ENCODE peak calls at places on chromosome 17, in nine cellular contexts. Z is ovary, R is tibial nerve, W is A673, X is hepatocyte, K is upper lobe of right lung, B is cardiac muscle cell, S is psoas muscle, H is gastrocnemius medialis. C is an unnamed sample.

GRCh38 chr17:41003926-41004325 is 4.2 kb upstream of the KRTAP3-2 start:
- DNase-seq in H (no peak), R (no peak), S (no peak), Z (no peak), X (no peak), K (no peak), W (no peak), B (no peak), C (no peak)

GRCh38 chr17:80307994-80308671 is 47.5 kb downstream of the RNF213 start:
- DNase-seq in S (no peak), X (no peak), W (no peak), Z (no peak), B (no peak), K (peak; percentile 20), H (no peak), R (no peak), C (no peak)

GRCh38 chr17:60615840-60616239 is 15.8 kb downstream of the PPM1D start:
- DNase-seq in K (no peak), R (no peak), S (no peak), Z (no peak), H (no peak), B (no peak), X (no peak), W (no peak), C (no peak)

GRCh38 chr17:7413346-7413985 is 5.8 kb downstream of the NLGN2 start:
- DNase-seq in X (no peak), B (no peak), W (no peak), K (no peak), Z (no peak), S (peak; percentile 46), H (no peak), R (no peak), C (no peak)

GRCh38 chr17:66255112-66255511 is 25.9 kb upstream of the APOH start:
- DNase-seq in K (no peak), W (peak; percentile 85), S (no peak), R (peak; percentile 60), Z (peak; percentile 20), H (no peak), B (peak; percentile 73), X (peak; percentile 76), C (peak; percentile 57)

GRCh38 chr17:28385037-28385797 is 13.7 kb downstream of the SARM1 start:
- DNase-seq in H (no peak), B (no peak), K (peak; percentile 75), W (no peak), Z (no peak), R (no peak), S (peak; percentile 43), X (peak; percentile 26), C (no peak)

GRCh38 chr17:14417336-14417735 is 116.5 kb downstream of the HS3ST3B1 start:
- DNase-seq in K (no peak), B (no peak), W (no peak), S (no peak), Z (no peak), R (no peak), H (no peak), X (no peak), C (no peak)

GRCh38 chr17:68035131-68035522 is 408 bp upstream of the KPNA2 start:
- DNase-seq in W (peak; percentile 98), Z (peak; percentile 90), H (peak; percentile 90), R (peak; percentile 80), B (peak; percentile 97), X (peak; percentile 97), S (peak; percentile 96), K (peak; percentile 97), C (peak; percentile 96)

GRCh38 chr17:17818088-17818526 is 18.7 kb downstream of the SREBF1 start:
- DNase-seq in X (no peak), K (peak; percentile 78), Z (no peak), H (peak; percentile 57), S (no peak), W (no peak), R (no peak), B (peak; percentile 60), C (peak; percentile 56)

GRCh38 chr17:72510454-72511016 is 389.7 kb downstream of the SOX9 start:
- DNase-seq in S (no peak), K (no peak), B (no peak), H (no peak), R (no peak), X (no peak), Z (no peak), W (no peak), C (no peak)

GRCh38 chr17:68033636-68034451 is 1.7 kb upstream of the KPNA2 start:
- DNase-seq in W (peak; percentile 58), S (no peak), H (no peak), B (peak; percentile 85), X (peak; percentile 29), Z (no peak), R (no peak), K (no peak), C (no peak)

GRCh38 chr17:39716073-39716818 is 14.1 kb downstream of the MIEN1 start:
- DNase-seq in R (no peak), Z (no peak), B (no peak), W (no peak), H (no peak), S (no peak), X (no peak), K (no peak), C (no peak)

DNA sequence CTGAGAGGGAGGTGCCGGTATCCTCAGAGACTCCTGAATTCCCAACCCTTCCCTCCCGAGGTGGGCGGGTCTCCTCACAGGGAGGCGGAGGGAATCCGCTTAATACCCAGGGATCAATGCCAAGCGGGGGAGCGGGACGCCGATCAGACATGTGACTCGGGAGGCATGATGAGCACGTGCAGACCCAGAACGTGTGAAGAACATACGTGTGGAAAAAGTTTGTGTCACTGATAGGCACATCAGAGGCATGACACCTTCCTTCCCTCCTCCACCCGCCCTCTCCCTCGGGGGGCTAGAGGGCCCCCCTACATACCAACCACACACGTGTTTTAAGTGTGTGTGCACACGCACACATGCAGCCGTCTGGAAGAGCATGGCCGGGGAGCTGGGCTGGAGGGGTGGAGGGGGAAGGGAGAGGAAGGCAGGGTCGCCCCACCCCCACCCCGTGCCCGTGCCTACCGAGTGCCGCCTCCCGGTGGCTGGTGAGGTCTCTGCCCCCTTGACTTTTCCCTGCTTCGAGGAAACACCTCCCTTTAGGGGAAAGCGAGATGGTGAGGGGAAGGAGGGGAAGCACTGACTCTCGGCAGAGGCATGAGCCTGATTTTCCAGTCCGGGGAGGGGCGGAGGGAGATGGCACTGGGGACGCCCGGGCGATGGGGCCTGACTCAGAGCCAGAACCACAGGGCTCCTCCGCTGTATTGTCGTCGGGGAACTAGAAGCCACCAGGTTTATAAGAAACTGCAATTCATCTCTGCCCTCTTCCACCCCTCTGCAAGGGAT is 12.1 kb upstream of the TBX21 start:
- DNase-seq in X (peak; percentile 55), Z (no peak), W (peak; percentile 13), H (no peak), B (no peak), K (no peak), R (no peak), S (no peak), C (no peak)
- TF ChIP-seq CTCF in X (no peak), Z (no peak), W (no peak), H (no peak), B (no peak), K (no peak), R (no peak), S (no peak), C (no peak)

GRCh38 chr17:49914096-49914490 is 54.9 kb upstream of the DLX4 start:
- DNase-seq in K (no peak), X (no peak), S (no peak), W (peak; percentile 27), B (no peak), H (no peak), R (no peak), Z (no peak), C (no peak)
- H3K27me3 ChIP-seq in K (peaks cover 51% of the 10 kb centered on the region), X (peaks cover 73% of the 10 kb centered on the region), S (peaks cover 35% of the 10 kb centered on the region), W (peaks cover 25% of the 10 kb centered on the region), B (peaks cover 47% of the 10 kb centered on the region), H (peaks cover 23% of the 10 kb centered on the region), R (peaks cover 4% of the 10 kb centered on the region), Z (peaks cover 3% of the 10 kb centered on the region), C (peaks cover 3% of the 10 kb centered on the region)

DNA sequence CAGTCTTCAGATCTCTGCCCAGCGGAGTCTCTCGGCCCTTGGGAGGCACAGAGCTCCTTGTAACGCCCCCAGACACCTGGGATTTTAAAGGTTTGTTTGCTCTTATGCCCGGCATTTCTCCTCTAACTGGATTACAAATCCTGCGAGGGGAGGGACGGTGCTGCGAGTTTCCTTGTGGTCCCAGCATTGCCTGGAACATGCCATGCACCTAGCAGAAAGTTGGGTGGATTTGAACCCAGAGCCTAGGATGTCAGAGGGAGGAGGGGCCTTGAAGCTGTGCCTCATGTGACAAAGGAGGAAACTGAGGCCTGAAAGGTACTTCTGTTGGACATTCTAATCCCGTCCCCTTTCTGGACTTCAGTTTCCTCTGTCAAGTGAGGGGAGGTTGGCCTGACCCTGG is 30.7 kb downstream of the MRC2 start:
- DNase-seq in Z (no peak), R (no peak), S (peak; percentile 6), K (peak; percentile 40), X (no peak), B (no peak), W (no peak), H (no peak), C (no peak)
- H3K4me1 ChIP-seq in Z (peaks cover 24% of the 10 kb centered on the region), R (peaks cover 12% of the 10 kb centered on the region), S (peaks cover 10% of the 10 kb centered on the region), K (peaks cover 17% of the 10 kb centered on the region), X (peaks cover 16% of the 10 kb centered on the region), B (peaks cover 17% of the 10 kb centered on the region), W (peaks cover 7% of the 10 kb centered on the region), H (peaks cover 14% of the 10 kb centered on the region), C (peaks cover 41% of the 10 kb centered on the region)

GRCh38 chr17:10628756-10629155 is 28.4 kb downstream of the MYH3 start:
- DNase-seq in Z (no peak), H (no peak), R (no peak), W (peak; percentile 37), K (no peak), X (no peak), S (no peak), B (no peak), C (peak; percentile 58)
- TF ChIP-seq CTCF in Z (no peak), H (peak; percentile 28), R (no peak), W (peak; percentile 66), K (peak; percentile 32), X (peak; percentile 16), S (no peak), B (peak; percentile 32), C (peak; percentile 23)

DNA sequence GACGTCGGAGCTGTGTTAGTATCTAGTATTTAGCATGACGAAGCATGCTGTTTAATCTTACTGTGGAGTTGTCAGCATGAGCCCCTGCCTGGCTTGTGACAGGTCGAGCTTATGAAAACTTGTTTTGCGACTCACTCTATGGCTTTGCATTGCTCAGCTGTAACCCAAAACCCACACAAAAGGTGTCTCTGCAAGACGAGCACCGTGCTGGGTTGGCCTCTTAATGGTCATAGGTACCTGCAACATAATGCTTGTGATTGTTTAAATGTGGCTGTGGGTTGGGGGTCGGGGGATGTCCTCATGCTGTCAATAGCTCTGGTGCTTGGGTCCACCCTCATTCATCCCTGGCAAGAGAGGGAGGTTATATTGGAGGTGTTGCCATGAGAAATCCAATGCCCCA is 5.4 kb downstream of the NTN1 start:
- DNase-seq in S (no peak), X (no peak), Z (no peak), B (no peak), R (no peak), H (no peak), K (no peak), W (no peak), C (no peak)
- H3K27me3 ChIP-seq in S (peaks cover 42% of the 10 kb centered on the region), X (peaks cover 60% of the 10 kb centered on the region), Z (no peaks in the 10 kb centered on the region), B (peaks cover 92% of the 10 kb centered on the region), R (no peaks in the 10 kb centered on the region), H (peaks cover 18% of the 10 kb centered on the region), K (peaks cover 61% of the 10 kb centered on the region), W (peaks cover 43% of the 10 kb centered on the region), C (no peaks in the 10 kb centered on the region)

GRCh38 chr17:13003927-13004326 is 13.9 kb downstream of the ELAC2 start:
- DNase-seq in H (no peak), Z (no peak), X (no peak), W (no peak), K (no peak), R (no peak), S (no peak), B (no peak), C (no peak)
- H3K4me1 ChIP-seq in H (no peaks in the 10 kb centered on the region), Z (peaks cover 4% of the 10 kb centered on the region), X (no peaks in the 10 kb centered on the region), W (peaks cover 10% of the 10 kb centered on the region), K (no peaks in the 10 kb centered on the region), R (no peaks in the 10 kb centered on the region), S (no peaks in the 10 kb centered on the region), B (no peaks in the 10 kb centered on the region), C (no peaks in the 10 kb centered on the region)